ENCODE peak calls at places on chromosomes 5 and 9, in ten cellular contexts. V is transverse colon, W is GM12878, B is stomach, X is tibial nerve, O is HepG2, M is K562, Z is A549, T is sigmoid colon, F is suprapubic skin. G is an unnamed sample.

GRCh38 chr5:142403583-142403982 is 78.8 kb upstream of the SPRY4 start:
- DNase-seq in V (no peak), W (no peak), B (no peak), X (no peak), O (no peak), M (no peak), Z (no peak), T (no peak), F (no peak), G (no peak)

GRCh38 chr9:134912126-134912840 is 5.4 kb downstream of the FCN1 start:
- DNase-seq in V (no peak), W (no peak), B (no peak), X (no peak), O (no peak), M (no peak), Z (no peak), T (no peak), F (no peak), G (peak)

GRCh38 chr5:80149161-80149609 is 106.7 kb downstream of the SERINC5 start:
- DNase-seq in V (no peak), W (no peak), B (no peak), X (no peak), O (no peak), M (no peak), Z (no peak), T (no peak), F (no peak), G (no peak)

GRCh38 chr5:44345871-44346270 is 43.3 kb downstream of the FGF10 start:
- DNase-seq in V (no peak), W (no peak), B (no peak), X (no peak), O (no peak), M (no peak), Z (no peak), T (no peak), F (no peak), G (no peak)

GRCh38 chr5:169581580-169582227 is 1.9 kb upstream of the SPDL1 start:
- DNase-seq in V (peak), W (no peak), B (peak), X (peak), O (peak), M (peak), Z (peak), T (peak), F (peak), G (peak)

GRCh38 chr5:143653256-143653655 is 158.7 kb upstream of the HMHB1 start:
- DNase-seq in V (no peak), W (peak), B (no peak), X (no peak), O (no peak), M (no peak), Z (no peak), T (no peak), F (no peak), G (no peak)

GRCh38 chr5:10581424-10581748 is 17.5 kb downstream of the ANKRD33B start:
- DNase-seq in V (no peak), W (no peak), B (no peak), X (no peak), O (no peak), M (no peak), Z (no peak), T (no peak), F (no peak), G (no peak)

GRCh38 chr5:171462136-171462927 is 42.9 kb downstream of the FGF18 start:
- DNase-seq in V (no peak), W (no peak), B (no peak), X (no peak), O (no peak), M (no peak), Z (no peak), T (no peak), F (no peak), G (no peak)

GRCh38 chr5:83924171-83924570 is 203.5 kb upstream of the HAPLN1 start:
- DNase-seq in V (no peak), W (no peak), B (no peak), X (no peak), O (no peak), M (no peak), Z (no peak), T (no peak), F (no peak), G (no peak)

GRCh38 chr5:150377964-150378694 is 20.6 kb downstream of the TCOF1 start:
- DNase-seq in V (no peak), W (no peak), B (no peak), X (no peak), O (no peak), M (no peak), Z (no peak), T (no peak), F (no peak), G (no peak)

GRCh38 chr9:107190031-107190935 is 92.8 kb upstream of the RAD23B start:
- DNase-seq in V (no peak), W (no peak), B (no peak), X (no peak), O (peak), M (no peak), Z (no peak), T (no peak), F (no peak), G (no peak)

GRCh38 chr5:139849501-139849900 is 53.9 kb downstream of the PSD2 start:
- DNase-seq in V (no peak), W (no peak), B (no peak), X (no peak), O (no peak), M (no peak), Z (no peak), T (no peak), F (no peak), G (peak)

GRCh38 chr9:133991211-133991921 is 758 bp downstream of the VAV2 start:
- DNase-seq in V (peak), W (no peak), B (no peak), X (no peak), O (no peak), M (no peak), Z (no peak), T (peak), F (peak), G (no peak)

GRCh38 chr5:74094096-74094778 is 468.2 kb downstream of the ARHGEF28 start:
- DNase-seq in V (no peak), W (no peak), B (no peak), X (peak), O (no peak), M (no peak), Z (no peak), T (no peak), F (no peak), G (no peak)

GRCh38 chr9:4117835-4118610 is 181.8 kb downstream of the GLIS3 start:
- DNase-seq in V (peak), W (no peak), B (no peak), X (no peak), O (peak), M (peak), Z (no peak), T (no peak), F (peak), G (peak)

GRCh38 chr5:7047862-7048261 is 334.6 kb downstream of the TENT4A start:
- DNase-seq in V (peak), W (no peak), B (peak), X (no peak), O (peak), M (no peak), Z (no peak), T (no peak), F (no peak), G (no peak)

GRCh38 chr5:32720295-32720694 is 9.2 kb downstream of the NPR3 start:
- DNase-seq in V (no peak), W (no peak), B (no peak), X (no peak), O (no peak), M (no peak), Z (no peak), T (no peak), F (no peak), G (no peak)

GRCh38 chr9:79083621-79084020 is 488.1 kb upstream of the TLE4 start:
- DNase-seq in V (no peak), W (no peak), B (no peak), X (no peak), O (no peak), M (no peak), Z (no peak), T (no peak), F (no peak), G (no peak)

GRCh38 chr5:96220610-96221390 is 212.2 kb downstream of the PCSK1 start:
- DNase-seq in V (no peak), W (peak), B (no peak), X (no peak), O (no peak), M (no peak), Z (no peak), T (no peak), F (no peak), G (no peak)
- TF ChIP-seq POLR2A in V (no peak), W (no peak), B (no peak), X (no peak), O (no peak), M (no peak), Z (no peak), T (no peak), F (no peak), G (no peak)

GRCh38 chr9:96674914-96675538 is 19.9 kb upstream of the PRXL2C start:
- DNase-seq in V (no peak), W (no peak), B (no peak), X (no peak), O (no peak), M (no peak), Z (no peak), T (no peak), F (no peak), G (no peak)
- TF ChIP-seq EP300 in V (no peak), W (no peak), B (no peak), X (no peak), O (no peak), M (no peak), Z (no peak), T (no peak), F (no peak), G (no peak)

GRCh38 chr9:72353455-72354116 is 11.4 kb downstream of the ZFAND5 start:
- DNase-seq in V (no peak), W (no peak), B (no peak), X (no peak), O (peak), M (no peak), Z (no peak), T (no peak), F (no peak), G (no peak)

GRCh38 chr9:72352911-72353388 is 12.1 kb downstream of the ZFAND5 start:
- DNase-seq in V (no peak), W (no peak), B (no peak), X (no peak), O (no peak), M (no peak), Z (no peak), T (no peak), F (no peak), G (no peak)

GRCh38 chr9:72355153-72355552 is 9.9 kb downstream of the ZFAND5 start:
- DNase-seq in V (no peak), W (no peak), B (no peak), X (no peak), O (no peak), M (no peak), Z (no peak), T (no peak), F (no peak), G (no peak)

GRCh38 chr9:72356019-72356653 is 8.9 kb downstream of the ZFAND5 start:
- DNase-seq in V (no peak), W (no peak), B (no peak), X (no peak), O (no peak), M (no peak), Z (no peak), T (no peak), F (no peak), G (no peak)

DNA sequence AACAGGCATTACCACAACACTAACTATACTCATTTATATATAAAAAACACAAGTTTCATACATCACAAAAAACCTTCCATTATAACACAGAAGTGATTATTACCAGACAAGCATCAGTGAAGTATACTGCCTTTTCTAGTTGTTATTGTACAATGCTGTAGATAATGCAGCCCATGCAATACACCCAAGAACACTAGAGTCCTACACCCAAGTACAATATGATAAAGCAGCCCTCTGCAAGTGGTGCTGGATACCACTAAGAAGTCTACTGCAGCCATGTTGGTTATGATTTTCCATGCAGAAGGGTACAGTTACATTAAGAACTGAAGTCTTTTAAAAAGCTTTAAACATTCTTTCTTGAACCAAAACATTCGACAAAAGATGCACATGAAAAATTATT is 10.3 kb downstream of the ZFAND5 start:
- DNase-seq in V (no peak), W (no peak), B (no peak), X (no peak), O (no peak), M (no peak), Z (no peak), T (no peak), F (no peak), G (no peak)
- TF ChIP-seq POLR2A in V (peak), W (no peak), B (no peak), X (no peak), O (no peak), M (peak), Z (no peak), T (no peak), F (no peak), G (no peak)

GRCh38 chr5:148585988-148586387 is 68.3 kb downstream of the HTR4 start:
- DNase-seq in V (no peak), W (no peak), B (no peak), X (no peak), O (no peak), M (no peak), Z (no peak), T (no peak), F (no peak), G (no peak)
- TF ChIP-seq EP300 in V (no peak), W (no peak), B (no peak), X (no peak), O (no peak), M (no peak), Z (no peak), T (no peak), F (no peak), G (no peak)

DNA sequence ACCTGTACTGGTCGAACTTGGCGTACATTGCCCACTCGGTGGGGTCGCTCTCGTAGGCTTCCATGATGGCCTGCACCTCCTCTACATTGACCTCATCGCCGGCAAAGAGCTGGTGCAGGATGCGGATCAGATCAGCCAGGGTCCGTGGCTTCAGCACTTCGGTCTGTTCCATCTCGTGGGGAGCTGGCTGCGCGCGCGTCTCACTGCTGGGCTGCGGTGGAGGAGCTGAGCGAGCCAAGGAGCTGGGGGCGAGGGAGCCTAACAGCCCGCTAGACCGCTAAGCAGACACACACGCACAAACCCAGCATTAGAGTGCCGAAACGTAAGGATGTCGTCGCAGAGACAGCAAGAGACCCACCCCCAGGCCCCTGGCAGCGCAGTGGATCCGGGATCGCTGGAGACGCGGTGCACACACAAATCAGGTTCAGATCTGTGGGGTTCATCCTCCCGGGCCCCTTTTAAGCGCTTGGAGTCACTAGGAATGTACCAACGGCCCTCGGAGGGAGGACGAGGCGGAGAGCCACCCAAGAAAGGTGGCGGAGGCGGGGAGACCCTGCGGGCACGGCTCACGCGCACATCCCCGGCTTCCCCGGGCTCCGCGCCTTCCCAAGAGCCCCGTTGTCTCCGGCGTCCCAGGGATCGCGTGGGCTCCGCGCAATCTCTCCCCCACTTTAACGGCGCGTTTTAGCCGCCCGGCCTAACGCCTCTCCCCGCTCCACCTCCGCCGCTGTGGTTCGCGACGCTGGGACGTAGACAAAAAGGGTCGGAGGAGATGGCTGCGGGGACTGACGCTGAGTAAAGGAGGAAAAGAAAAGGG is at the start of gene CDO1:
- DNase-seq in V (peak), W (no peak), B (no peak), X (peak), O (no peak), M (no peak), Z (no peak), T (peak), F (peak), G (peak)
- TF ChIP-seq POLR2A in V (no peak), W (no peak), B (no peak), X (peak), O (peak), M (no peak), Z (no peak), T (peak), F (peak), G (peak)

GRCh38 chr9:132192728-132193127 is 30.9 kb downstream of the NTNG2 start:
- DNase-seq in V (no peak), W (no peak), B (no peak), X (no peak), O (no peak), M (no peak), Z (no peak), T (no peak), F (no peak), G (no peak)
- TF ChIP-seq EP300 in V (no peak), W (no peak), B (no peak), X (no peak), O (no peak), M (no peak), Z (no peak), T (no peak), F (no peak), G (no peak)

DNA sequence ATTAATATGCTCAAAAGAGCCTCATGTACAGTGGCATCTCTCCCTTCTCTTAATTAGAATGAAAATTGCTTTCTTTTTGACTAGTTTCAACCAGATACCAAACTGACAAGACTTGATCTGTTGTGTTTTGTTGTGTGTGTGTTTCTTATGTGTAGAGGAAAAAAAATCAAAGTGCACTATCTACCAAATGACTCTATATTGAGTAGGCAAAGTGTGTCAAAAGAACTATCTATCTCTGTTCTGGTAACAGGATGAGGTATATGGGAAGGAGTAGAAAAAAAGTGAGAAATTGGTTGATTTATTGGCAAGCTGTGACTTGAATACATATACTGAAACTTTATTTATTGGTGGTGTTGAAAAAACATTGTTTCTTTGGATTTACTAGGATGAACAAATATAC is 190.0 kb downstream of the SLF1 start:
- DNase-seq in V (no peak), W (no peak), B (no peak), X (no peak), O (no peak), M (no peak), Z (no peak), T (no peak), F (no peak), G (no peak)
- TF ChIP-seq POLR2A in V (no peak), W (no peak), B (no peak), X (no peak), O (no peak), M (no peak), Z (no peak), T (no peak), F (no peak), G (no peak)

DNA sequence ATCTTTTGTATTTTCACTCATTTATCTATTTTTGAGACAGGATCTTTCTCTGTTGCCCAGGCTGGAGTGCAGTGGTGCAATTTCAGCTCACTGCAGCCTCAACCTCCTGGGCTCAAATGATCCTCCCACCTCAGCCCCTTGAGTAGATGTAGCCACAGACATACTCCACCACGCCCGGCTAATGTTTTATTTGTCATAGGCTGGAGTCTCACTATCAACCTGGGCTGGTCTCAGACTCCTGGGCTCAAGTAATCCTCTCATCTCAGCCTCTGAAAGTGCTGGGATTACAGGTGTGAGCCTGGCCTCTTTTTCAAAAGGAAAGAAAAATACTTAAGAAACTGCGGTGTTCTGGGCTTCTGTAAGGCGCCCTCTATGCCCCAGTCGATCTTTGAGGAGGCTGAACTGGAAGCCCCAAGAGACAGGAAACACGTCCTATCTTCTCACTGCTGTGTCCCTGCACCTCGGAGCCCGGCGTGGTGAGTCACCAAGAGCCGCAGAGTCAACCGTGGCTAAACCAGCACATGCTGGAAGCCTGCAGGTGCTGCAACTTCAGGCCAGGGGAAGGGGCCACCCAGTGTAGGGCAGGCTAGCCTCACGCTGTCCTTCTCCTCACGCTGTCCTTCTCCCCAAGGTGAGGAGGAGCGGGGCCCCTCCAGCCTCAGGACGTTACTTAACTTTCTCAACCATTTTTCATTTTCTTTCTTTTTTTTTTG is 15.2 kb upstream of the LHX3 start:
- DNase-seq in V (no peak), W (no peak), B (no peak), X (no peak), O (no peak), M (no peak), Z (no peak), T (no peak), F (no peak), G (no peak)
- TF ChIP-seq EP300 in V (no peak), W (no peak), B (no peak), X (no peak), O (no peak), M (no peak), Z (no peak), T (no peak), F (no peak), G (no peak)

GRCh38 chr9:105241356-105242043 is 3.0 kb upstream of the SLC44A1 start:
- DNase-seq in V (no peak), W (no peak), B (no peak), X (no peak), O (no peak), M (no peak), Z (no peak), T (no peak), F (no peak), G (no peak)
- TF ChIP-seq POLR2A in V (no peak), W (no peak), B (no peak), X (no peak), O (no peak), M (no peak), Z (no peak), T (no peak), F (no peak), G (no peak)

DNA sequence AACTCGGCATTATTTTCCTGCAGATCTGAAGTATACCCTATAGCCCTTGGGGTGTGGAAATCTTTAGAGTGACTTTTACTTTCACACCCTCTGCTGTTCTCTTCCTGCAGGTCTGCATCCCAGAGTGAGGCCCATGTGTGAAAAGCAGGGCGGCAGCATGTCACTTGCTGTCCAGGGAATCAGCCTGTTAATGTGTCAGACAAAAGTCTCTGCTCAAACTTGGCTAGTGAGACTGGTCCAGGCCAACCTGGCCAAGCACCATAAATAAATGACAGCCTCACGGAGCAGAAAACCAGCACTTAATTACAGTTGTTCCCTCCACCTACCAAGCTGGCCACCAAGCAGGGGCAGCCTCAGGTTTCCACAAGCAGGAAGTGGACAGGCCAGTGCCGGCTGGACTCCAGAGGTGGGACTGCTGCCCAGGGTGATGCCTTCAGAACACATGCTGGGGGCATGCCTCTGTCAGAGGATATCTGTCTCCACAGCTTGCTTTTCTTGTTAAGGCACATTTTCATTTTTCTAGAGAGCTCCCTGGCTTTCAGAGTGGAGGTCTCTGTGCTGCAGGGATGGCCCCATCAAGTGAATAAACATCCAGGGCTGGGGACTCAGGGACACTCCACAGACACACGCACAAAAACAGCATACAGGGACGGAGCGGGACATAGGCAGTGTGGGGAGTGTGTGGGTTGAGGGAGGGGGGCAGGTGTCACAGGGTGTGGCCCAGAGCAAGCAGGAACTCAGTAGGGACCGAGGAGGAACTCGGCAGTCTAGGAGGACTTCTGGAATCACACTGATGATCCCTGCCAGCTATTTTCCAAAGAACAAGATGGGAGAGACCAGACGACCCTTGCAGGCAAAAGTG is 243.8 kb upstream of the IRX1 start:
- DNase-seq in V (no peak), W (no peak), B (peak), X (no peak), O (no peak), M (no peak), Z (no peak), T (peak), F (no peak), G (no peak)
- TF ChIP-seq EP300 in V (no peak), W (no peak), B (no peak), X (no peak), O (no peak), M (no peak), Z (no peak), T (no peak), F (no peak), G (no peak)

G was measured in ovary.